ENCODE peak calls at places on chromosomes 6 and 20, in ten cellular contexts. B is foreskin keratinocyte; D is CD4-positive, alpha-beta T cell; E is fibroblast of mammary gland; T is pancreas; A is upper lobe of right lung; R is AG10803; Q is endothelial cell; J is nephron progenitor cell; O is fibroblast of lung. Y is an unnamed sample.

GRCh38 chr6:157386454-157386853 is 5.5 kb downstream of the ZDHHC14 start:
- DNase-seq in R (no peak), D (no peak), B (no peak), J (no peak), Q (no peak), T (no peak), A (no peak), E (no peak), O (no peak), Y (no peak)

GRCh38 chr6:41942045-41942851 is 640 bp upstream of the CCND3 start:
- DNase-seq in B (no peak), D (no peak), J (no peak), Q (no peak), R (peak; percentile 76), A (no peak), E (peak; percentile 92), T (no peak), O (peak; percentile 82), Y (no peak)

GRCh38 chr20:55882286-55882685 is 123.0 kb downstream of the CBLN4 start:
- DNase-seq in R (no peak), O (no peak), D (no peak), J (no peak), E (no peak), Q (no peak), T (no peak), B (no peak), A (no peak), Y (no peak)

GRCh38 chr6:73049971-73050594 is 175.2 kb downstream of the KHDC1L start:
- DNase-seq in O (no peak), R (no peak), J (no peak), E (no peak), T (no peak), A (no peak), D (no peak), Q (no peak), B (no peak), Y (no peak)

GRCh38 chr20:615494-615893 is 5.4 kb upstream of the TCF15 start:
- DNase-seq in B (no peak), T (no peak), D (no peak), R (no peak), J (no peak), O (no peak), A (no peak), Q (no peak), E (no peak), Y (no peak)

GRCh38 chr6:30883743-30884520 is at the start of gene DDR1:
- DNase-seq in B (peak; percentile 53), E (peak; percentile 21), R (peak; percentile 57), J (peak; percentile 72), D (peak; percentile 27), T (peak; percentile 75), Q (no peak), A (peak; percentile 86), O (peak; percentile 64), Y (peak; percentile 29)

GRCh38 chr20:46011631-46012482 is 3.1 kb downstream of the MMP9 start:
- DNase-seq in Q (no peak), O (peak; percentile 21), B (no peak), D (no peak), J (peak; percentile 40), A (peak; percentile 83), T (peak; percentile 30), R (peak; percentile 10), E (peak; percentile 69), Y (no peak)

GRCh38 chr20:46959081-46959692 is 64.5 kb downstream of the EYA2 start:
- DNase-seq in A (no peak), D (no peak), E (peak; percentile 98), T (no peak), Q (no peak), J (no peak), B (peak; percentile 69), R (peak; percentile 91), O (peak; percentile 94), Y (no peak)

GRCh38 chr20:22389836-22390542 is 194.4 kb downstream of the FOXA2 start:
- DNase-seq in B (peak; percentile 96), J (no peak), E (peak; percentile 65), R (peak; percentile 19), O (no peak), A (peak; percentile 75), T (peak; percentile 78), Q (no peak), D (no peak), Y (no peak)

DNA sequence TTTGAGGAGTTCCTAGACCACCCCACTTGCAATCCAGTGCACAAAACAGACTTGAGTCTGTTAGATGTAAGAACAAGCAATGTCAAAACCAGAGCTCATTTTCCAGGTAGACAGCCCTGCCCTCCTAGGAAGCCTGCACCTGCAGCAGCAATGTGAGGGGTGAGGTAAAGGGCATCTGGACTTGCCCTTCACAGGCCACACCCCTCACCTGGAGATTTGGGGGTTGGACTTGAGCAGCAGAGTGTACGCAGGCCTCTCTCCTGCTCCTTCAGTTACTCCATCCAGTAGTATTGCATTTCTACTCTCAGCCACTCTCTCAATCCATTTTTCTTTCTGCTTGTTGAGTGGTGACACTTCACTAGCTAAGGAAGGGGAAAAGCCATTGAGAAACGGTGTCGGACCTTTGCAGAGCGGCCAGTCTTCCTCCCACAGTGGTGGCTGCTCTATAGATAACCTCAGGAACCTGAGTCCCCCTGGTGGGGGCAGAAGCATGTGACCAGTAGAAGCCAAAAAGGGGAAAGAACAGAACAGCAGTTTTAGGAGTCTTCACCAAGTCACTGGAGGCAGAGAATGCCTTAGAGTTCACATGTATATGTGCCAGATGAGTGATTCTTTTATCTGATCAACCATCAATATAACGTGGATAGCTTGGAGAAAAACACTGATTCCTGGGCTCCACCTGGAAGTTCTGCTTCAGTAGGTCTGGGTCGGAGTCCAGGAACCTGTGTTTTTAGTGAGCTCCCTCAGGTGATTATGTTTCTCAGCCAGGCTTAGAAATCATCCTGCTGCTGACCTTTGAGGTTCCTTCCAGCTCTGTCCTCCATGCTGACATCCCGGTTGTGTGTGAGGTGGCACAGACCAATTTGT is 28.0 kb downstream of the ARFGEF2 start:
- DNase-seq in J (no peak), E (no peak), A (no peak), B (no peak), T (no peak), D (no peak), Q (peak; percentile 33), R (no peak), O (no peak), Y (no peak)
- TF ChIP-seq CTCF in J (peak; percentile 15), E (no peak), A (no peak), B (no peak), T (no peak), D (no peak), Q (peak; percentile 24), R (no peak), O (no peak), Y (peak; percentile 34)

DNA sequence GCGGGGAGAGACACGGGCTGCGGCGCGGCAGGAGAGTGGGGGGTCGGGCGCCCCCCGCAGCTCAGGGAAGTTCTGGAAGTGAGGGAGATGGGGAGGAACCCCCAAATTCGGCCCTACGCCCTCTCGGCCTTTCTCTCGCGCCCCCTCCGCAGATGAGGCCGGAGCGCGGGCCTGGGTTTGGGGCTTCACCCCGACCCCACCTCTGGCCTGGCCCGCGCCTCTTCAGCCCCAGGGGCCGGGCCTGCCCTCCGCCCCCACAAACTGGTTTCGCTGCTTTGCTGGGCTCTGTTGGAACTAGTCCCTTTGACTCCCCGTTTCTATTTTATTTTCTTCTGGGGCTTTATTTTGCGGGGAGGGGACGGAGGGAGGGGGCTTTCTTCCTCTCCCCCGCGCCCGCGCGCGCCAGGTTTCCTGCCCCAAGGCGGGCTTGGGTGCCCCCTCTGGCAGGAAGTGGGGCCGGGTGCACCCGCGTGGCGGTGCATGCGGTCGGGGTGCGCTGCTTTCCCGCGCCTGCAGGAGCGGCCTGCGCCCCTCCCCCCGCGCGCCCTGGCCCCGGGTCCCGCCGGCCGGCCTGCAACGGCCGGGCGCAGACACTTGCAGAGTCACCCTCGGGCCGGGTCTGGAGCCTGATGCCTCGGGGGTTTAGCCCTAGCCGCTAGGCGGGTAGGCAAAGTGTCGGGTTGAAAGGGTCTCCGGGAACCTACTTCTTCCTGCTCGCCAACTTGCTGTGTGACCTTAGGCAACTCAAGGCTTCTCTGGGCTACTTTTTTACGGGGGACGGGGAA is 1.2 kb downstream of the HMGA1 start:
- DNase-seq in B (no peak), Q (peak; percentile 57), E (no peak), J (peak; percentile 66), T (peak; percentile 42), D (peak; percentile 49), O (no peak), R (no peak), A (peak; percentile 81), Y (peak; percentile 49)
- TF ChIP-seq CTCF in B (peak; percentile 47), Q (peak; percentile 42), E (peak; percentile 14), J (peak; percentile 8), T (no peak), D (peak; percentile 22), O (peak; percentile 14), R (peak; percentile 31), A (peak; percentile 28), Y (peak; percentile 48)

DNA sequence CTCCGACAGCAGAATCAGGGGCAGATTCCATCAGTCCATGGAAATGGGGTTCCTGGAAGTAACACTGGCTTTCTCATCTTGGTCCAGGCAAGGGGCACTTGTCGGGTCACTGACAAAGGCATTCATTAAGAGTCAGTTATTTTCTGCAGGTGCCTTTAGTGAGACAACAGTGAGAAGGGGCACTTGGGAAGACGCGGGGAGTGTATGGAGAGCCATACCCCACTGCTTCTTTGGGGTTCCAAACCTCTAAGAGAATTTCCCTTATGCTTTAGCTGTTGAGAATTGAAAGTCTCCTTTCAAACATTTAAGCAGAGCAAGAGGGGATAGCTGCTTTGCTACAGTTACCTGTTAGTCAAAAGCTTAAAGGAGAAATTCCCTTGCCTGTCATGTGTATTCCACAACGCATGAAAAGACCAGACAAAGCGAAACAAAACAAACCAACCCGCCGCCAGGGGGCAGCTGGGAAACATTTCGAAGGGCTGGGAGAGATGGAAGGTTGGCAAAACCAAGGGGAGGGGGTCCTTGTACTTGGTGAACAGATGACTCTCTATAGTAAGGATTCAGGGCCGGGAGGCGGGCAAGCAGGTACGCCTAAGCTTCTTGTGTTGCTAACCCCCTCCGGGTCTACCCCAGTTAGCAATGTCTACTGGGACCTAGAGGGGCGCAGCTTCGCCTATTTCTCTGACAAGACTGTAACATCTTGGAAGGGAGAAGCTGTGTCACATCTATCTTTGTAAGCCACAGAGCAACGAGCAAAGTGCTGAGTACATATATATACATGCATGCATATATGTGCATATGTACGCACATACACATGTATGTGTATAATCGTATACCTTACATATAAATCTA is 474.9 kb upstream of the AGPAT4 start:
- DNase-seq in B (no peak), R (no peak), Q (peak; percentile 85), D (no peak), E (no peak), O (peak; percentile 33), A (no peak), T (peak; percentile 55), J (peak; percentile 85), Y (peak; percentile 80)
- TF ChIP-seq CTCF in B (peak; percentile 57), R (no peak), Q (peak; percentile 78), D (no peak), E (peak; percentile 24), O (peak; percentile 63), A (peak; percentile 42), T (peak; percentile 25), J (peak; percentile 72), Y (peak; percentile 76)

DNA sequence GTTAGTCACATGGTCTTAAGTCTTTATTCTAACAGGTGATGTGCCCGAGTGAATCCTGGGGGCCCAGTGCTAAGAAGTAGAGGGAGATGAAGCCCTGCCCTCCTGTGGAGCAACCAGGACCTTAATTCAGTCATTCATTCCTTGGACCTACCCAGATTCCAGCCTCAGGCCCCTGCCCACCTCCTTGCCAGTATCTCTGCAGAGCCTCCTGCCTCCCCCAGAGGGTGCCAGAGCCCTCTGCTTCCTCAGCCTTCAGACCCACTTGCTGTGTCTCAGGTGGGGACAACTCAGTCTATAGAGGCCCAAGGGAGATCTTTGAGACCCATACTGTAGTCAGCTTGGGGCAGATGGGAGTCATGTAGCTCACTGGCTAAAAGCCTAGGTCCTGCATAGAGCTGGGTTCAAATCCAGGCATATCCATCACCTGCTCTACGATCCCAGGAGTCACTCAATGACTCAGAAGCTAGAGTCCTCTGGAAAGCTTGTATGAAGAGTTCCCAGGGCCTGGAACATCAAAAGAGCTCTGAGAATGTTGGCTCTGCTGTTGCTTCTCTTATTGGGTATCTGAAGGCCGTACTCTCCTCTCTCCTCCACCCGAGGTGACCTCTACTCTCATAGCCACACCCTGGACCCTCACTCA is 3.9 kb upstream of the SIGLEC1 start:
- DNase-seq in T (no peak), J (peak; percentile 57), R (peak; percentile 41), B (no peak), Q (peak; percentile 65), E (peak; percentile 49), D (no peak), O (peak; percentile 55), A (peak; percentile 60), Y (peak; percentile 32)
- TF ChIP-seq CTCF in T (peak; percentile 25), J (peak; percentile 75), R (peak; percentile 80), B (peak; percentile 71), Q (peak; percentile 25), E (peak; percentile 75), D (peak; percentile 36), O (peak; percentile 88), A (peak; percentile 67), Y (peak; percentile 70)

Y was measured in neural crest cell.